ENCODE peak calls at places on chromosomes 2 and 18, in four cellular contexts. T is progenitor cell of endocrine pancreas, W is kidney epithelial cell, Y is fibroblast of the aortic adventitia. J is an unnamed sample.

GRCh38 chr18:36015629-36016028 is 43.1 kb downstream of the RMP24 start:
- DNase-seq in Y (no peak), T (no peak), W (no peak), J (no peak)

GRCh38 chr18:12455511-12455910 is 47.8 kb downstream of the PRELID3A start:
- DNase-seq in T (no peak), W (no peak), Y (no peak), J (peak; percentile 63)

GRCh38 chr2:234422242-234422641 is 74.6 kb downstream of the ARL4C start:
- DNase-seq in W (peak; percentile 88), T (no peak), Y (peak; percentile 94), J (no peak)

GRCh38 chr2:8392098-8392844 is 289.6 kb upstream of the ID2 start:
- DNase-seq in T (no peak), W (no peak), Y (no peak), J (no peak)

GRCh38 chr2:237883951-237884392 is 24.5 kb downstream of the RAMP1 start:
- DNase-seq in Y (no peak), T (no peak), W (no peak), J (no peak)

GRCh38 chr2:48600204-48600813 is 17.3 kb upstream of the GTF2A1L start:
- DNase-seq in W (no peak), Y (peak; percentile 57), T (no peak), J (peak; percentile 21)

GRCh38 chr2:101063753-101064502 is 61.8 kb downstream of the RPL31 start:
- DNase-seq in W (no peak), T (no peak), Y (peak; percentile 74), J (no peak)

GRCh38 chr2:19541884-19542283 is 183.5 kb upstream of the OSR1 start:
- DNase-seq in T (no peak), W (no peak), Y (no peak), J (no peak)

GRCh38 chr2:227439214-227439613 is 32.7 kb upstream of the AGFG1 start:
- DNase-seq in Y (no peak), W (no peak), T (no peak), J (no peak)

GRCh38 chr2:74864728-74865722 is 31.1 kb downstream of the HK2 start:
- DNase-seq in Y (peak; percentile 39), W (peak; percentile 66), T (no peak), J (no peak)

GRCh38 chr2:119126650-119127049 is 31.9 kb downstream of the C1QL2 start:
- DNase-seq in T (peak; percentile 27), W (no peak), Y (no peak), J (peak; percentile 43)

DNA sequence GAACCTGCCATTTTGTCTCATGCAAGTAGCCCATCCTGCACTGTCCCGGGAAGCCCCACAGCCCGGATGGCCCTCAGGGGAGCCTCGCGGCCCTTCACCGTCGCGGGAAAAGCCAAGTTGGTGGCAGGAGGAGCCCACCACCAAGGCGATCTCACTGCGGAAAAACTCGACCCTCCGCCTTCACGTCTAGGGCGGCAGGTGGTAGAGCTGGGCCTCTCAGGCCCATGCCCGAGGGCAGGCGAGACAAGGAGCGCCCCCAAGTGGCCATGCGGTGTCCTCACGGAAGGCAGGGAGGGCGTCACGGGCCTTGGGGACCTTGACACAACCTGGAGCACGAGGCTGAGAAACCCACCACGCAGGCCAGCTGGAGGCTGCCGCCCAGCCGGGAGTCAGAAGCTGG is 34.8 kb upstream of the SKA1 start:
- DNase-seq in W (no peak), Y (no peak), T (no peak), J (no peak)
- TF ChIP-seq CTCF in W (no peak), Y (no peak), T (no peak), J (no peak)

GRCh38 chr2:219998714-219999227 is 371.3 kb downstream of the SLC4A3 start:
- DNase-seq in T (no peak), Y (no peak), W (no peak), J (no peak)
- TF ChIP-seq CTCF in T (no peak), Y (no peak), W (peak; percentile 13), J (peak; percentile 30)

DNA sequence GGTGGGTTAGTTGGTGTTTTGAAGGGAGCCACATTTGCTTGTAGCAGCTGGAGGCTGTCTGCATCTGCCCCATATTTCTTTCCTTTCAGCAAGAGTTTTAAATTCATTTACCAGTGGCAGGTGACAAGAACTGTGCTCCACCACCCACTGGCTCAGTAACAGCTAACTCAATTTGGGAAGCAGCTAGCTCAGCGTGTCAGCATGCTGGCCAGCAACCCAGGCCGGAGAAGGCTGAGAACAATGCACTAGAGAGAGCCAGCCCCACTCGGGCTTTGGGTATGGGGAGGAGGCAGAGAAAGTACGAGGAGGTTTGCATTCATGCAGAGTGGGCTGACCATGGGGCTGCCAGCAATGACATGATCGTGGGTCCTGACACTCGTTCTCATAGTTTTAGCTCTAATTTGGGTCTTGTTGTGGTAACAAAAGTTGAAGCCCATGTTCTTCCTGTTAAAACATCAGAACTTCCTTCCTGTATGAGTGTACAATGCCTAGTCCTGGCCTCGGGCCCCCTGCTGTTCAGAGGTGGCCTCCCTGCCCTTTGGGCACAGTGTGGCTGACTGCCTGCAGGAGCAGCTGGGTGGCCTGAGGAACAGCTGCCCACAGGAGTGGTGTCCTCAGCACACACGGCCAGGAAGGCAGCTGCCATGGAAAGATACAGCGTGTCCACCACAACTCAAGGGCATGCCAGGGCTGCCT is 23.0 kb downstream of the CDC42EP3 start:
- DNase-seq in W (no peak), Y (peak; percentile 75), T (no peak), J (no peak)
- TF ChIP-seq CTCF in W (no peak), Y (peak; percentile 39), T (no peak), J (no peak)

GRCh38 chr2:240640939-240641338 is 15.7 kb downstream of the GPR35 start:
- DNase-seq in Y (peak; percentile 1), W (no peak), T (peak; percentile 52), J (peak; percentile 60)
- TF ChIP-seq CTCF in Y (peak; percentile 32), W (peak; percentile 66), T (peak; percentile 71), J (peak; percentile 68)

GRCh38 chr2:241011296-241011600 is 12.8 kb downstream of the SNED1 start:
- DNase-seq in T (peak; percentile 7), Y (no peak), W (no peak), J (no peak)

GRCh38 chr2:241008711-241009121 is 10.3 kb downstream of the SNED1 start:
- DNase-seq in W (no peak), T (peak; percentile 8), Y (no peak), J (no peak)

GRCh38 chr2:241009191-241009590 is 10.8 kb downstream of the SNED1 start:
- DNase-seq in T (peak; percentile 9), Y (no peak), W (no peak), J (no peak)

GRCh38 chr2:241010531-241011295 is 12.3 kb downstream of the SNED1 start:
- DNase-seq in W (no peak), Y (no peak), T (no peak), J (no peak)

DNA sequence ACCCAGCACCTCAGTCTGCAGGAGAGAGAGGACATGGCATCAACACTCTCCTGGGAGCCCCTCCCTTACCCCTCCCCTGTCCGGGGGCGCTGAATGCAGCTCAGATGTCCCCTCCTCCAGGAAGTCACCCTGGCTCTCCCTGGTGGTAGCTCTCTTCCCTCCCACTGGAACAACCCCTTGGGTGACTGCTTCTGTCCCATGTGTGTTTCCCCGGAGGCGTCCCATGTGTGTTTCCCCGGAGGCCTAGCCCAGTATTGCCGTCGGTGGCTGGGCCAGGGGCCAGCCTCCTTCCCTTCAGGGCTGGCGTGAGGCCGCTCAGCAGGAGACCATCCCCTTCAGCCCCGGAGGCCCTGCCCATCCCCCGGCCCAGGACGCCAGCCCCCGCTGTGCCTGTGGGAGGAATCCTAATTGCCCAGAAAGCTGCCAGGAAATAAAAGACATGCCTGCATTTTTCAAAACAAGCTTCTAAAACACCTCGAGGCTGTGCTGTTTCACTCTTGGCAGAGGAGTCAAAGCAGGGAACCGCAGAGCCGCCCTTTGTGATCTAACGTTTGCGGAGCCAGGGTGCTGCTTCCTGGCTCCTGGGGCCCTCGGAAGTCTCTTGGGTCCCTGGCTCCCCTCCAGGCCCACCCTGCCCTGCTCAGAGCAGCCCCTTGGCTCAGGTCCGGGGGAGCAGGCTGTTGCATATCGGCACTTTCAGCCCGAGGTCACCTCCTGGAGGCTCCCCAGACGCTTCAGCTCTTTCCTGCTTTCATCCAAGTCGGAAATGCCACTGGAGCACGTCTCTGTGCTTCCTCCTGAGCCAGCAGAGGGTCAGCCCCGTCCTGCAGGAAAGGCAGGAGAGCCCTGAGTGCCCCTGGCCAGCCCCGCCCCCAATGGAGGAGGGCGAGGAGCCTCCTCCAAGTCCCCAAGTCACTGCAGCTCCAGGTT is 11.4 kb downstream of the SNED1 start:
- DNase-seq in T (peak; percentile 10), Y (peak; percentile 92), W (no peak), J (no peak)
- TF ChIP-seq CTCF in T (no peak), Y (no peak), W (peak; percentile 6), J (peak; percentile 13)

DNA sequence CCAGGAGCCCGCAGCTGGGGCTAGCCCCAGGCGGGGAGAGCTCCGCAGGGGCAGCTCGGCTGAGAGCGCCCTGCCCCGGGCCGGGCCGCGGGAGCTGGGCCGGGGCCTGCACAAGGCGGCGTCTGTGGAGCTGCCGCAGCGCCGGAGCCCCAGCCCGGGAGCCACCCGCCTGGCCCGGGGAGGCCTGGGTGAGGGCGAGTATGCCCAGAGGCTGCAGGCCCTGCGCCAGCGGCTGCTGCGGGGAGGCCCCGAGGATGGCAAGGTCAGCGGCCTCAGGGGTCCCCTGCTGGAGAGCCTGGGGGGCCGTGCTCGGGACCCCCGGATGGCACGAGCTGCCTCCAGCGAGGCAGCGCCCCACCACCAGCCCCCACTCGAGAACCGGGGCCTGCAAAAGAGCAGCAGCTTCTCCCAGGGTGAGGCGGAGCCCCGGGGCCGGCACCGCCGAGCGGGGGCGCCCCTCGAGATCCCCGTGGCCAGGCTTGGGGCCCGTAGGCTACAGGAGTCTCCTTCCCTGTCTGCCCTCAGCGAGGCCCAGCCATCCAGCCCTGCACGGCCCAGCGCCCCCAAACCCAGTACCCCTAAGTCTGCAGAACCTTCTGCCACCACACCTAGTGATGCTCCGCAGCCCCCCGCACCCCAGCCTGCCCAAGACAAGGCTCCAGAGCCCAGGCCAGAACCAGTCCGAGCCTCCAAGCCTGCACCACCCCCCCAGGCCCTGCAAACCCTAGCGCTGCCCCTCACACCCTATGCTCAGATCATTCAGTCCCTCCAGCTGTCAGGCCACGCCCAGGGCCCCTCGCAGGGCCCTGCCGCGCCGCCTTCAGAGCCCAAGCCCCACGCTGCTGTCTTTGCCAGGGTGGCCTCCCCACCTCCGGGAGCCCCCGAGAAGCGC is 15.0 kb upstream of the GMPPA start:
- DNase-seq in T (no peak), W (no peak), Y (no peak), J (no peak)
- TF ChIP-seq CTCF in T (no peak), W (no peak), Y (no peak), J (no peak)

GRCh38 chr2:25363733-25364132 is 22.0 kb upstream of the DNMT3A start:
- DNase-seq in Y (no peak), T (no peak), W (no peak), J (no peak)

GRCh38 chr2:25367296-25367695 is 25.6 kb upstream of the DNMT3A start:
- DNase-seq in T (no peak), Y (no peak), W (no peak), J (no peak)

GRCh38 chr2:25366629-25367028 is 24.9 kb upstream of the DNMT3A start:
- DNase-seq in Y (no peak), T (no peak), W (no peak), J (no peak)

GRCh38 chr2:25362564-25363145 is 20.9 kb upstream of the DNMT3A start:
- DNase-seq in W (no peak), T (no peak), Y (no peak), J (no peak)

DNA sequence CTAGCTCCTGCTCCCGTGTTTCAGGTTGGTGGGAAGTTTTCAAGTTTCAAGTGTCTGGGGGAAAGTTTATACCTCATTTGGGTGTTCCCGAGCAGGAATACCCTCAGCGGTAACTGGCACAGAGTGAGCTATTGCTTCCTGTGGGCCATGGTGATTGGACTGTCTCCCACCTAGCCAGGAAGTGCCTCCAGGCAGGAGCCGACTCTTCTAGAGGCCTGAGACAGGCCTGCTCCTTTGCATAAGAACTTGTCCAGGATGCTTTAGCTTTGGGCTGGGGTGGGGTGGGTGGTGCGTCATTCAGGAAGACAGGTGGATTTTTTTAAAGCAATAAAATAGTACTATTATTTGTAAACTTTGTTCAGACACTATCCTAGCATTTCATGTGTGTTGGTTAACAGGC is 23.5 kb upstream of the DNMT3A start:
- DNase-seq in W (no peak), Y (no peak), T (no peak), J (no peak)
- TF ChIP-seq CTCF in W (no peak), Y (no peak), T (no peak), J (no peak)

J was measured in neural crest cell.